ENCODE peak calls at places on chromosomes 6 and 20, in seven cellular contexts. E is stomach, Q is psoas muscle, G is transverse colon, D is Peyer's patch, P is mammary epithelial cell, Y is tibial artery. J is an unnamed sample.

GRCh38 chr6:52953911-52954839 is 40.9 kb downstream of the GSTA4 start:
- DNase-seq in E (no peak), Q (no peak), G (no peak), D (no peak), P (peak), Y (no peak), J (no peak)

GRCh38 chr20:1979116-1979778 is 14.6 kb downstream of the PDYN start:
- DNase-seq in E (no peak), Q (no peak), G (no peak), D (no peak), P (no peak), Y (no peak), J (peak)

GRCh38 chr6:25962368-25963127 is at the start of gene TRIM38:
- DNase-seq in E (peak), Q (peak), G (peak), D (no peak), P (peak), Y (peak), J (peak)

GRCh38 chr6:148367418-148368024 is 24.9 kb downstream of the SASH1 start:
- DNase-seq in E (no peak), Q (peak), G (no peak), D (no peak), P (peak), Y (peak), J (peak)

GRCh38 chr6:121430514-121431460 is 4.7 kb upstream of the GJA1 start:
- DNase-seq in E (no peak), Q (no peak), G (no peak), D (no peak), P (no peak), Y (no peak), J (peak)

GRCh38 chr6:13427838-13428527 is 59.4 kb downstream of the GFOD1 start:
- DNase-seq in E (peak), Q (no peak), G (peak), D (no peak), P (no peak), Y (no peak), J (no peak)

GRCh38 chr6:155078331-155078745 is 83.2 kb downstream of the TIAM2 start:
- DNase-seq in E (no peak), Q (peak), G (no peak), D (no peak), P (no peak), Y (no peak), J (no peak)

GRCh38 chr6:36649721-36650484 is 28.6 kb upstream of the CDKN1A start:
- DNase-seq in E (no peak), Q (no peak), G (no peak), D (no peak), P (no peak), Y (no peak), J (no peak)

GRCh38 chr6:136989591-136990578 is 54.9 kb downstream of the IL20RA start:
- DNase-seq in E (no peak), Q (no peak), G (peak), D (peak), P (no peak), Y (no peak), J (no peak)

GRCh38 chr6:27295301-27296079 is 16.6 kb downstream of the POM121L2 start:
- DNase-seq in E (no peak), Q (no peak), G (no peak), D (no peak), P (peak), Y (no peak), J (peak)

GRCh38 chr6:42454428-42454791 is 2.7 kb upstream of the TRERF1 start:
- DNase-seq in E (peak), Q (peak), G (peak), D (peak), P (no peak), Y (no peak), J (no peak)

GRCh38 chr6:37827603-37828265 is 8.2 kb downstream of the ZFAND3 start:
- DNase-seq in E (no peak), Q (no peak), G (no peak), D (no peak), P (no peak), Y (no peak), J (no peak)

GRCh38 chr6:10894958-10895357 is 8.1 kb downstream of the SYCP2L start:
- DNase-seq in E (no peak), Q (no peak), G (no peak), D (no peak), P (no peak), Y (no peak), J (no peak)

GRCh38 chr6:5930143-5930770 is 76.5 kb downstream of the NRN1 start:
- DNase-seq in E (no peak), Q (no peak), G (no peak), D (no peak), P (no peak), Y (no peak), J (no peak)

GRCh38 chr6:129744201-129744879 is 34.4 kb upstream of the ARHGAP18 start:
- DNase-seq in E (no peak), Q (no peak), G (no peak), D (no peak), P (peak), Y (peak), J (peak)

GRCh38 chr20:48599748-48600469 is 227.9 kb downstream of the PREX1 start:
- DNase-seq in E (no peak), Q (no peak), G (peak), D (peak), P (no peak), Y (no peak), J (no peak)

GRCh38 chr6:26022166-26022510 is 59.5 kb downstream of the TRIM38 start:
- DNase-seq in E (peak), Q (no peak), G (peak), D (no peak), P (peak), Y (peak), J (peak)

GRCh38 chr6:52577022-52577777 is at the start of gene TRAM2:
- DNase-seq in E (peak), Q (peak), G (peak), D (peak), P (peak), Y (peak), J (peak)

GRCh38 chr20:8790442-8791074 is 278.3 kb upstream of the PLCB4 start:
- DNase-seq in E (peak), Q (no peak), G (peak), D (no peak), P (peak), Y (no peak), J (peak)

DNA sequence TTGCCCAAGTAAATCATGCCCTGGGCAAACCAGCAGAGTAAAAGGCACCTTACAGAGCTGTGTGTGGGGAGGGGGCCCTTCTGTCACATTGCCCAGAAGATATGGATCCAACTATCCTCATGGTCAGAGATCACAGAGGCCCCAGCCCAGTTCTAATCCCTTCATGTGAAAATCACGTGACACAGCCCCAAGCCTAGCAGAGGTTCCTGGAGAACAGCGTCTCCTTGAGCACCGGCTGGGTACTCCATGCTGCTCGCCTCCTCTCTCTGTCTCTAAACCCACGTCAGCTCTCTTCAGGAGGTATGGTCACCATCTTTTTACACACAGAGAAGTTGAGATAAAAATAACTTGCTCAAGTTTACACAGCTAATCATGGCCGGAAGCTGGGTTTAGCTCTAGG is 230.2 kb downstream of the ANKRD60 start:
- DNase-seq in E (no peak), Q (no peak), G (no peak), D (peak), P (no peak), Y (no peak), J (no peak)
- H3K4me3 ChIP-seq in E (no peak), Q (no peak), G (no peak), D (no peak), P (no peak), Y (no peak), J (no peak)

GRCh38 chr6:108840919-108841318 is 7.3 kb upstream of the ARMC2 start:
- DNase-seq in E (no peak), Q (no peak), G (no peak), D (no peak), P (no peak), Y (no peak), J (no peak)

GRCh38 chr6:108839068-108839467 is 9.2 kb upstream of the ARMC2 start:
- DNase-seq in E (no peak), Q (no peak), G (no peak), D (no peak), P (no peak), Y (no peak), J (no peak)

GRCh38 chr6:108837236-108837971 is 10.8 kb upstream of the ARMC2 start:
- DNase-seq in E (no peak), Q (no peak), G (no peak), D (no peak), P (peak), Y (no peak), J (no peak)

GRCh38 chr6:108836061-108836460 is 12.2 kb upstream of the ARMC2 start:
- DNase-seq in E (no peak), Q (no peak), G (no peak), D (no peak), P (no peak), Y (no peak), J (no peak)

GRCh38 chr6:108838101-108838717 is 10.0 kb upstream of the ARMC2 start:
- DNase-seq in E (no peak), Q (no peak), G (no peak), D (no peak), P (no peak), Y (no peak), J (peak)
- TF ChIP-seq CTCF in E (no peak), Q (no peak), G (no peak), D (no peak), P (peak), Y (no peak), J (peak)

DNA sequence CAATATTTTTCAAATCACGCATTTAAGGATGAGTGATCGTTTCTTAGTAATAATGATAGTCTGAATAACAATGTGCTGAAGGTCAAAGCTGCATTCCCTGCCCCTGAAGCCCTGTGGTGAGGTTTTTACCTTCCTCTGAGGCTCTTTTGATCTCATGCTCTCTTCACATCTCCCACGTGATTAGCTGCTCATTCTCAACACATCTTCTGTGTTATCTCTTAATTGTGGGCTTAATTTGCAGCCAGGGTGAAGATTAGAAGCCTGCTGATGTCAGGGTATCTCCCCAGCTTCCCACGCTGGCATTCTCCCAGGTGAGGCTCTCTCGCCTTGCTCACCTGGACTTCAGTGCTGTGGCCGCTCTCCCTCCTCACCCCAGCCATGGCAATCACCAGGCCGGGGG is 109.7 kb upstream of the FOXQ1 start:
- DNase-seq in E (no peak), Q (no peak), G (no peak), D (no peak), P (no peak), Y (no peak), J (no peak)
- H3K4me3 ChIP-seq in E (no peak), Q (no peak), G (no peak), D (no peak), P (no peak), Y (no peak), J (no peak)

DNA sequence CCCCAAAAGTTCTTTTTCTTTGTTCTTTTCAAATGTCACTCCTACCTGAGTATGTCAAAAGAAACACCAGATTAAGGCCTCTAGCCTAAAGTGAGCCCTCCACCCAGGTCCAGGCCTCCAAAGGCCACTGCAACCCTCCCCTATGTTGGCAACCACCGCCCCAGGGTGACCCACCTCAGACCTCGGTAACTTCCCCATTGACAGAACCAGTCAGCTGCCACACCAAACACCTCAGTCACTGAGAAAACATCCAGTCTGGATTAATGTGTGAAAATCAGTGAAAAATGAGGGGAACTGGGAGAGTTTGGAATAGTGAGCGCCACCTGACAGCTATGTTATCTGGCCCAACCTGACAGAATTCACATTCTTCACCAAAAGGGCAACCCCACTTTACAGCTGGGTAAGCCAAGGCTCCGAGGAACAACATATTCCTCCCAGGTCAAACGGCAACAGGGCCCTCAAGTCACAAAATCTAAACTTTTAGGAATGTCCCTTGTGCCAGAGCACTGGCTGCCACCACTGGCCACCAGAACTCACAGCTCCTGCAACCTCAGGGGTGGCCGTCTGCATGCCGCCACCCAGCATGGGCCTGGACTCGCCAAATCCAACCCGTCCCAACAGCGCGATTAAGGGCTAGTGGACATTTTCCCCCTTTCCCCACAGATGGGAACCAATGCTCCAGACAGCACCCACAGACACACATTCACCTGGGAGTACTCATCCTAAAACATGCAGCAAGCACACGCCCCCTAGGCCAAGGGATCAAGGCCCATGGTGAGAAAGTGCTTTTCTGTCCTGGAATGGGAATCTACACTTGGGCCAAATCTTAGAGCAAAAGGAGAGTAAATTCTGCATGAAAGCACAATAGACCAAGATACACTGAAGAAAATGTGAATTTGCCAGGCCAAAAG is 4.8 kb downstream of the TAF4 start:
- DNase-seq in E (no peak), Q (no peak), G (no peak), D (no peak), P (no peak), Y (no peak), J (no peak)
- TF ChIP-seq CTCF in E (no peak), Q (no peak), G (no peak), D (no peak), P (no peak), Y (no peak), J (no peak)

J was measured in fibroblast of pulmonary artery.